ENCODE peak calls at places on chromosomes 7 and 10, in four cellular contexts. D is K562, H is GM12878, G is HepG2. Y is an unnamed sample.

GRCh38 chr7:44547536-44548221 is 6.5 kb upstream of the NPC1L1 start:
- DNase-seq in H (no peak), G (peak; percentile 48), D (no peak), Y (no peak)

GRCh38 chr10:59905066-59905734 is 1.2 kb downstream of the CCDC6 start:
- DNase-seq in H (no peak), G (no peak), D (no peak), Y (no peak)

GRCh38 chr10:85646312-85646711 is 720.3 kb downstream of the GRID1 start:
- DNase-seq in G (no peak), H (no peak), D (no peak), Y (peak; percentile 46)

GRCh38 chr10:80485410-80486135 is 31.5 kb downstream of the TSPAN14 start:
- DNase-seq in G (no peak), H (no peak), D (no peak), Y (no peak)

GRCh38 chr7:1354661-1355567 is 104.4 kb downstream of the MICALL2 start:
- DNase-seq in H (no peak), D (no peak), G (no peak), Y (no peak)

GRCh38 chr7:55325371-55325792 is 39.8 kb upstream of the LANCL2 start:
- DNase-seq in H (no peak), D (no peak), G (no peak), Y (no peak)

GRCh38 chr10:6054884-6055283 is 7.3 kb downstream of the IL2RA start:
- DNase-seq in H (no peak), G (no peak), D (no peak), Y (no peak)

GRCh38 chr7:66050990-66051424 is 24.6 kb upstream of the ASL start:
- DNase-seq in H (no peak), G (peak; percentile 82), D (no peak), Y (peak; percentile 81)

GRCh38 chr7:1468899-1469298 is 9.6 kb upstream of the MICALL2 start:
- DNase-seq in D (no peak), G (no peak), H (no peak), Y (no peak)

GRCh38 chr10:94344522-94345122 is 18.1 kb downstream of the NOC3L start:
- DNase-seq in G (no peak), D (no peak), H (peak; percentile 58), Y (no peak)

GRCh38 chr10:105700327-105700726 is 1059.2 kb downstream of the SORCS3 start:
- DNase-seq in D (no peak), H (no peak), G (no peak), Y (no peak)

GRCh38 chr10:80964955-80965614 is 427.4 kb downstream of the SH2D4B start:
- DNase-seq in G (no peak), H (peak; percentile 25), D (no peak), Y (no peak)

GRCh38 chr10:43700306-43700705 is 51.6 kb upstream of the ZNF32 start:
- DNase-seq in G (no peak), H (no peak), D (no peak), Y (no peak)

GRCh38 chr7:83301416-83301815 is 138.7 kb upstream of the PCLO start:
- DNase-seq in G (no peak), D (no peak), H (no peak), Y (peak; percentile 6)

GRCh38 chr7:27897001-27897400 is 157.0 kb downstream of the TAX1BP1 start:
- DNase-seq in D (no peak), H (no peak), G (no peak), Y (no peak)

GRCh38 chr10:88565072-88565471 is 18.0 kb downstream of the RNLS start:
- DNase-seq in H (no peak), D (no peak), G (no peak), Y (peak; percentile 15)

GRCh38 chr7:95553939-95554338 is 42.4 kb downstream of the PDK4 start:
- DNase-seq in G (no peak), D (no peak), H (no peak), Y (no peak)

GRCh38 chr7:124940306-124940705 is 10.7 kb upstream of the POT1 start:
- DNase-seq in H (no peak), D (no peak), G (no peak), Y (no peak)

GRCh38 chr10:6259153-6259552 is 56.4 kb downstream of the PFKFB3 start:
- DNase-seq in D (no peak), H (no peak), G (no peak), Y (no peak)

GRCh38 chr7:5619419-5620130 is 161.9 kb downstream of the RNF216 start:
- DNase-seq in D (no peak), G (no peak), H (no peak), Y (no peak)

GRCh38 chr10:113844091-113844490 is 9.8 kb downstream of the DCLRE1A start:
- DNase-seq in D (peak; percentile 13), G (no peak), H (no peak), Y (no peak)

GRCh38 chr10:22475857-22476600 is 130.7 kb downstream of the SPAG6 start:
- DNase-seq in G (no peak), H (no peak), D (no peak), Y (peak; percentile 7)

GRCh38 chr10:92571649-92572048 is 2.2 kb downstream of the IDE start:
- DNase-seq in D (no peak), G (no peak), H (no peak), Y (no peak)

GRCh38 chr7:123639646-123640045 is 16.0 kb upstream of the LMOD2 start:
- DNase-seq in H (no peak), D (no peak), G (no peak), Y (no peak)

GRCh38 chr10:14259696-14260595 is 70.8 kb downstream of the FRMD4A start:
- DNase-seq in H (no peak), G (peak; percentile 64), D (no peak), Y (no peak)

GRCh38 chr10:50850576-50851340 is 34.7 kb downstream of the A1CF start:
- DNase-seq in H (no peak), D (no peak), G (no peak), Y (no peak)

GRCh38 chr10:49520122-49520775 is 18.7 kb downstream of the ERCC6 start:
- DNase-seq in H (no peak), G (no peak), D (no peak), Y (no peak)

GRCh38 chr7:10789170-10789569 is 184.5 kb upstream of the PHF14 start:
- DNase-seq in D (peak; percentile 42), G (no peak), H (no peak), Y (peak; percentile 33)

GRCh38 chr7:21941570-21942224 is 4.0 kb downstream of the CDCA7L start:
- DNase-seq in D (no peak), H (peak; percentile 40), G (no peak), Y (no peak)

GRCh38 chr10:16440396-16441105 is 3.7 kb downstream of the PTER start:
- DNase-seq in H (no peak), D (no peak), G (no peak), Y (no peak)

GRCh38 chr7:35029311-35029710 is 8.0 kb downstream of the DPY19L1 start:
- DNase-seq in D (no peak), G (no peak), H (no peak), Y (no peak)

GRCh38 chr7:45891462-45892402 is 3.4 kb downstream of the IGFBP1 start:
- DNase-seq in G (no peak), H (no peak), D (no peak), Y (no peak)

GRCh38 chr7:45890125-45890901 is 2.0 kb downstream of the IGFBP1 start:
- DNase-seq in H (no peak), D (no peak), G (no peak), Y (no peak)

GRCh38 chr7:45892407-45893035 is 4.2 kb downstream of the IGFBP1 start:
- DNase-seq in H (no peak), D (no peak), G (peak; percentile 18), Y (no peak)

GRCh38 chr7:45889367-45890067 is 1.2 kb downstream of the IGFBP1 start:
- DNase-seq in D (no peak), G (no peak), H (no peak), Y (no peak)

DNA sequence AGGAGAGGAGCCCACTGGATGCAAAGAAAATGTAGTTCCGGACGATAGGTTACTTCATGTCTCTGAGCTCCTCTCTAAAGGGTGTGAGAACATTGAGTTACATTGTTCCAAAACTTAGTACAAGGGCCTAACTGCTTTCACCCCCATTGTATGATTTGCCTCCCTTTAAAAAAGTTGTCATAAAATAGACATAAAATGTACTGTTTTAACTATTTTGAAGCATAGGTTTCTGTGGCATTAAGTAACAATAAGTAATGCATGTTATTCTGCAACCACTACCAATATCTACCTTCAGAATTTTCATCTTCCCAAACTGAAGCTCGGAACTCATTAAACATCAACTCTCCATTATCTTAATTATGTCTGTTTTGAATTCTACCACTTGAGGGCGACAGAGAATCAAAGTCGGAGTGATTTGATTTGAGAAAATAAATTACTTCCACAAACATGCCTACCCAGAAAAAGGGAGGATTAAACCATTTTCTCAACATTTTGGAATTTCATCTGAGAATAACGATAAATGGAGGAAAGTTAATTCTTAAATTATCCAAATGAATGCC is 2.7 kb downstream of the IGFBP1 start:
- DNase-seq in G (peak; percentile 36), D (peak; percentile 20), H (no peak), Y (no peak)
- TF ChIP-seq ESRRA in G (peak; percentile 57), D (no peak), H (no peak), Y (no peak)

GRCh38 chr7:136228185-136228584 is 251.0 kb upstream of the MTPN start:
- DNase-seq in H (no peak), G (no peak), D (no peak), Y (no peak)
- H3K4me1 ChIP-seq in H (no peaks in the 10 kb centered on the region), G (no peaks in the 10 kb centered on the region), D (no peaks in the 10 kb centered on the region), Y (no peaks in the 10 kb centered on the region)

DNA sequence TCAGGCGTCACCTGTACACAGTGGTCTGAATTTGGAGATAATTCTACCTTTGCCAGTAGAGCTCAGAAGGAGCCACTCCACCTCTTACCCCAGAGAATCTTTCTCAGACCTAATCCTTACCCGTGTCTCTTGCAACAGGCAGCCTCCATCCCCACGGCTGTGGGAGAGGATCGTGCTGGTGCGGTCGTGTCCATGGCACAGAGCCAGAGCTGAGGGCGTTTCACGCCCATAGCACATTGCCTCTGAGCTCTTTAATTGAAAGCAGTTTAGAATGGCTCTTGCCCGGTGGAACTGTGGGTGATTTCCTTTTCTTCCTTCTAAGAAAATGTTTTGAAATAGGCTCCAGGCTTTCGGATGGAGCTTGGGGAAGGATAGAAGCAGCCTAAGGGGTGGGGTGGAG is 41.5 kb downstream of the PRF1 start:
- DNase-seq in H (no peak), D (no peak), G (no peak), Y (no peak)
- TF ChIP-seq ESRRA in H (no peak), D (no peak), G (no peak), Y (no peak)

DNA sequence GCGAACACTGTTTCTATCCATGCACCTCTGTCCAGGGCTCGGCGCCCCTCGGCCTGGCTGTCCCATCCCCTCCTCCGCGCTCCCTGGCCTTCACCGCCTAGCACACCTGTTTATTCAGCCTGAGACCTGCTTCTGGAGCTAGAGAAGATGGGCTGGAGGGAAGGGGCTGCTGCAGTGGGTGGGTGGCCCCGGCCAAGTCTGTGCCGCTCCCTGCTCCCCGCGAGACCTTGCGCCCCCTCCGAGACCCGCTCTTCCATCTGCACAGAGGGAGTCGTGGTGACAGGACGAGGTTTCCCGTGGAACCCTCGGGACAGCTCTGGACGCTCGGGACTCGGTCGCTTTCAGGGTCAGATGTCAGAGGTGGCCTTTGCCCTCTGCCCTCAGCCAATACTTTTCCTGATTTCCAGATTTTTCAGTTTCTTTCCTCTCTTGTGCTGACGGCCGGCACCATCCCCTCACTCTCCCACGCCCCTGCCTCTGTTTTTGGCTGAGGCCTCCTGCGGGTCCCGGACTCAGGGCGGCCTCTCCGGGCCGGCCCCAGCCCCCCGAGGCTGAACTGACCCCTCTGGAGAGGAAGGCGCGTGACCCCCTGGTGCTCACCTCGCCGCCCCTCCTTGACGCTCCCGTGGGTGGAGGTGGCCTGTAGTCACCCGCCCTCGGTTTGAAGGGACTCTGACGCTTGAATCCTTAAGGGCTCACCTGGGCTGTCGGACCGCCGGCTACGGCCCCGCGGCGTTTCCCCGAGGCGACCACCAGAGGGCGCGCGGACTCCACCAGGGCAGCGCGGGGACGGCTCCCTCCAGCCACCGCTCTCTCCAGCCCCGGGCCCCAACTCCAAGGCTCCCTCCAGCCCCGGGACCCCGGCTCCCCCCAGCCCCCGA is 15.6 kb downstream of the SHH start:
- DNase-seq in D (peak; percentile 91), H (no peak), G (no peak), Y (peak; percentile 48)
- H3K4me1 ChIP-seq in D (peaks cover 16% of the 10 kb centered on the region), H (no peaks in the 10 kb centered on the region), G (peaks cover 43% of the 10 kb centered on the region), Y (peaks cover 3% of the 10 kb centered on the region)

Y was measured in A549.